ENCODE peak calls at places on chromosomes 3 and 15, in six cellular contexts. One of them, this sample, is unnamed.

GRCh38 chr3:194279701-194280360 is 71.3 kb downstream of the CPN2 start:
- DNase-seq in upper lobe of left lung: no peak
- DNase-seq in suprapubic skin: peak
- DNase-seq in stomach: no peak
- DNase-seq in GM12878: no peak
- DNase-seq in transverse colon: peak
- DNase-seq in this sample: peak

GRCh38 chr3:58433400-58434169 is at the start of gene PDHB:
- DNase-seq in GM12878: peak
- DNase-seq in upper lobe of left lung: peak
- DNase-seq in stomach: peak
- DNase-seq in suprapubic skin: peak
- DNase-seq in transverse colon: peak
- DNase-seq in this sample: peak

GRCh38 chr3:118504906-118505305 is 529.7 kb downstream of the IGSF11 start:
- DNase-seq in stomach: no peak
- DNase-seq in GM12878: no peak
- DNase-seq in suprapubic skin: no peak
- DNase-seq in transverse colon: no peak
- DNase-seq in upper lobe of left lung: no peak
- DNase-seq in this sample: no peak

GRCh38 chr3:151935451-151935850 is 62.0 kb downstream of the SUCNR1 start:
- DNase-seq in transverse colon: no peak
- DNase-seq in upper lobe of left lung: no peak
- DNase-seq in suprapubic skin: no peak
- DNase-seq in stomach: no peak
- DNase-seq in GM12878: no peak
- DNase-seq in this sample: no peak

GRCh38 chr15:24823473-24823872 is 131.3 kb upstream of the SNRPN start:
- DNase-seq in transverse colon: no peak
- DNase-seq in suprapubic skin: no peak
- DNase-seq in stomach: no peak
- DNase-seq in GM12878: no peak
- DNase-seq in upper lobe of left lung: no peak
- DNase-seq in this sample: no peak

GRCh38 chr3:156448300-156448699 is 106.6 kb downstream of the SSR3 start:
- DNase-seq in stomach: no peak
- DNase-seq in suprapubic skin: no peak
- DNase-seq in transverse colon: no peak
- DNase-seq in upper lobe of left lung: no peak
- DNase-seq in GM12878: no peak
- DNase-seq in this sample: no peak

GRCh38 chr3:90092994-90093393 is 985.6 kb downstream of the EPHA3 start:
- DNase-seq in stomach: no peak
- DNase-seq in suprapubic skin: no peak
- DNase-seq in GM12878: no peak
- DNase-seq in upper lobe of left lung: no peak
- DNase-seq in transverse colon: no peak
- DNase-seq in this sample: no peak

GRCh38 chr3:175432338-175433025 is 573.3 kb downstream of the NAALADL2 start:
- DNase-seq in suprapubic skin: no peak
- DNase-seq in transverse colon: no peak
- DNase-seq in GM12878: no peak
- DNase-seq in upper lobe of left lung: no peak
- DNase-seq in stomach: no peak
- DNase-seq in this sample: no peak

GRCh38 chr15:80550910-80551265 is 144.2 kb upstream of the ABHD17C start:
- DNase-seq in GM12878: no peak
- DNase-seq in stomach: no peak
- DNase-seq in transverse colon: no peak
- DNase-seq in upper lobe of left lung: no peak
- DNase-seq in suprapubic skin: no peak
- DNase-seq in this sample: no peak

GRCh38 chr15:86555939-86556725 is 476.5 kb downstream of the AGBL1 start:
- DNase-seq in suprapubic skin: no peak
- DNase-seq in transverse colon: no peak
- DNase-seq in stomach: no peak
- DNase-seq in upper lobe of left lung: no peak
- DNase-seq in GM12878: no peak
- DNase-seq in this sample: no peak

GRCh38 chr15:38853608-38854007 is 289.0 kb upstream of the RASGRP1 start:
- DNase-seq in upper lobe of left lung: no peak
- DNase-seq in transverse colon: no peak
- DNase-seq in stomach: no peak
- DNase-seq in GM12878: no peak
- DNase-seq in suprapubic skin: no peak
- DNase-seq in this sample: no peak

GRCh38 chr15:76823303-76823702 is 81.8 kb downstream of the SCAPER start:
- DNase-seq in suprapubic skin: no peak
- DNase-seq in stomach: no peak
- DNase-seq in transverse colon: no peak
- DNase-seq in GM12878: no peak
- DNase-seq in upper lobe of left lung: no peak
- DNase-seq in this sample: no peak

GRCh38 chr3:16898595-16899395 is 14.0 kb downstream of the PLCL2 start:
- DNase-seq in stomach: no peak
- DNase-seq in GM12878: no peak
- DNase-seq in upper lobe of left lung: no peak
- DNase-seq in suprapubic skin: no peak
- DNase-seq in transverse colon: no peak
- DNase-seq in this sample: no peak

GRCh38 chr3:184110316-184110725 is 13.5 kb downstream of the HTR3E start:
- DNase-seq in transverse colon: no peak
- DNase-seq in stomach: no peak
- DNase-seq in upper lobe of left lung: no peak
- DNase-seq in suprapubic skin: no peak
- DNase-seq in GM12878: no peak
- DNase-seq in this sample: no peak

GRCh38 chr3:122794779-122795673 is at the start of gene SLC49A4:
- DNase-seq in transverse colon: peak
- DNase-seq in suprapubic skin: peak
- DNase-seq in upper lobe of left lung: peak
- DNase-seq in GM12878: peak
- DNase-seq in stomach: peak
- DNase-seq in this sample: peak

GRCh38 chr3:125051715-125052581 is 3.8 kb downstream of the HEG1 start:
- DNase-seq in suprapubic skin: peak
- DNase-seq in upper lobe of left lung: no peak
- DNase-seq in transverse colon: peak
- DNase-seq in GM12878: peak
- DNase-seq in stomach: no peak
- DNase-seq in this sample: peak
- TF ChIP-seq CTCF in suprapubic skin: no peak
- TF ChIP-seq CTCF in upper lobe of left lung: no peak
- TF ChIP-seq CTCF in transverse colon: no peak
- TF ChIP-seq CTCF in GM12878: no peak
- TF ChIP-seq CTCF in stomach: no peak
- TF ChIP-seq CTCF in this sample: no peak

DNA sequence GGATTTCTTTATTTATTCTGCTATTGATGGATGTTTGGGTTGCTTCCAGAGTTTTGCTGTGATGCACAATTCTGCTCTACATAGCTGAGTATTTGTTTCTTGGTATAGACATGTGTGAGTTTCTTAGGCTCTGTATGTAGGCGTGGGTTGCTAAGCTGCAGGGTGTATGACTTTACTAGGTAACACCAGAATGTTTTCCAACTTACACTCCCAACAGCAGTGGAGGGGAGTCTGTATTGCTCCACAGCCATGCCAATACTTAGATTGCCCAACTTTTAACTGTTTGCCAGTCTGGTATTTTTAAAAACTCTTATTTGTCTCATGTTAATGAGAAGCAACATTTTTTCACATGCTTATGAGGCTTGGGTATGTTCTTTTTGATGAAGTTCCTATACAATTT is 155.5 kb upstream of the TNIK start:
- DNase-seq in suprapubic skin: no peak
- DNase-seq in upper lobe of left lung: no peak
- DNase-seq in GM12878: no peak
- DNase-seq in stomach: no peak
- DNase-seq in transverse colon: no peak
- DNase-seq in this sample: no peak
- TF ChIP-seq POLR2AphosphoS5 in suprapubic skin: no peak
- TF ChIP-seq POLR2AphosphoS5 in upper lobe of left lung: no peak
- TF ChIP-seq POLR2AphosphoS5 in GM12878: no peak
- TF ChIP-seq POLR2AphosphoS5 in stomach: no peak
- TF ChIP-seq POLR2AphosphoS5 in transverse colon: no peak
- TF ChIP-seq POLR2AphosphoS5 in this sample: no peak

GRCh38 chr3:115513411-115513800 is 109.9 kb upstream of the GAP43 start:
- DNase-seq in stomach: no peak
- DNase-seq in upper lobe of left lung: no peak
- DNase-seq in transverse colon: no peak
- DNase-seq in GM12878: no peak
- DNase-seq in suprapubic skin: no peak
- DNase-seq in this sample: no peak
- TF ChIP-seq EP300 in stomach: no peak
- TF ChIP-seq EP300 in upper lobe of left lung: no peak
- TF ChIP-seq EP300 in transverse colon: no peak
- TF ChIP-seq EP300 in GM12878: no peak
- TF ChIP-seq EP300 in suprapubic skin: no peak
- TF ChIP-seq EP300 in this sample: no peak

GRCh38 chr3:125045965-125046364 is 9.8 kb downstream of the HEG1 start:
- DNase-seq in GM12878: no peak
- DNase-seq in stomach: no peak
- DNase-seq in suprapubic skin: no peak
- DNase-seq in upper lobe of left lung: no peak
- DNase-seq in transverse colon: no peak
- DNase-seq in this sample: no peak
- TF ChIP-seq CTCF in GM12878: no peak
- TF ChIP-seq CTCF in stomach: no peak
- TF ChIP-seq CTCF in suprapubic skin: no peak
- TF ChIP-seq CTCF in upper lobe of left lung: no peak
- TF ChIP-seq CTCF in transverse colon: no peak
- TF ChIP-seq CTCF in this sample: no peak

DNA sequence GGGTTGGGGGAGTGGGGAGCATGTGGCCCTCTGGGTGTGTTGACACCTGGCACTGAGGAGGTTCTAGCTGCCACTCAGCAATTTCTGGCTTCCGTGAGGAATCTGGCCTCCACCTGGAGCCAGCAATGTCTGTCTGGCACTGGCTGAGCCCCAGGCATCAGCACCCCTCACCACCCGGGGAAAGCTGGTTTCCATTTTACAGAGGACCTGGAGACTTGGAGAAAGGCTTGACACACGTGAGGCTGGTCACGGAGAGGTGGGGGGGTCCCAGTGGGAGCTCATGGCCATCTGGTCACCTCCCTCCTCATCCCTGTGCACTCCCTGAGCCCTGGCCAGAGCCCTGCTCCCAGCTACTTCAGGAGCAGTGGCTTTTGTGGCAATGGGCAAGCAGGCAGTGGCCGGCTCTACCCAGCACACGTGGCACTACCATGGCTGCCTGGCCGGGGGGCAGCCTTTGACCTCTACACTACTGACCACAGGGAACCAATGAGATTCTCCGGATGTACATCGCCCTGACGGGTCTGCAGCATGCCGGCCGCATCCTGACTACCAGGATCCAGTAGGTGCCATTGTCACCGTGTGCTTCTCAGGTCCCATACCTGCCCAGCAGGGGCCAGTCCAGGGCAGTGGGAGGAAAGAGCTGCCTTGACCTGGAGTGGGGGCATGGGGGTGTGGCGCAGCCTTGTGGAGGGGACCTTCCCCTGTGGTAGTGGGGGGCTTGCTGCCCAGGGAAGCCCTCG is 28.5 kb downstream of the ACAD9 start:
- DNase-seq in transverse colon: no peak
- DNase-seq in upper lobe of left lung: no peak
- DNase-seq in suprapubic skin: no peak
- DNase-seq in GM12878: no peak
- DNase-seq in stomach: no peak
- DNase-seq in this sample: no peak
- TF ChIP-seq POLR2AphosphoS5 in transverse colon: no peak
- TF ChIP-seq POLR2AphosphoS5 in upper lobe of left lung: no peak
- TF ChIP-seq POLR2AphosphoS5 in suprapubic skin: no peak
- TF ChIP-seq POLR2AphosphoS5 in GM12878: no peak
- TF ChIP-seq POLR2AphosphoS5 in stomach: no peak
- TF ChIP-seq POLR2AphosphoS5 in this sample: no peak

GRCh38 chr3:9251055-9251786 is 1.8 kb upstream of the SRGAP3 start:
- DNase-seq in upper lobe of left lung: no peak
- DNase-seq in transverse colon: no peak
- DNase-seq in GM12878: no peak
- DNase-seq in suprapubic skin: no peak
- DNase-seq in stomach: no peak
- DNase-seq in this sample: no peak

GRCh38 chr3:9247361-9248231 is 1.9 kb downstream of the SRGAP3 start:
- DNase-seq in stomach: peak
- DNase-seq in transverse colon: no peak
- DNase-seq in GM12878: no peak
- DNase-seq in upper lobe of left lung: no peak
- DNase-seq in suprapubic skin: no peak
- DNase-seq in this sample: no peak

GRCh38 chr3:9248232-9249191 is 934 bp downstream of the SRGAP3 start:
- DNase-seq in transverse colon: peak
- DNase-seq in upper lobe of left lung: no peak
- DNase-seq in GM12878: no peak
- DNase-seq in suprapubic skin: no peak
- DNase-seq in stomach: peak
- DNase-seq in this sample: no peak

GRCh38 chr3:9250236-9250635 is 790 bp upstream of the SRGAP3 start:
- DNase-seq in stomach: no peak
- DNase-seq in upper lobe of left lung: no peak
- DNase-seq in GM12878: no peak
- DNase-seq in transverse colon: no peak
- DNase-seq in suprapubic skin: no peak
- DNase-seq in this sample: no peak

DNA sequence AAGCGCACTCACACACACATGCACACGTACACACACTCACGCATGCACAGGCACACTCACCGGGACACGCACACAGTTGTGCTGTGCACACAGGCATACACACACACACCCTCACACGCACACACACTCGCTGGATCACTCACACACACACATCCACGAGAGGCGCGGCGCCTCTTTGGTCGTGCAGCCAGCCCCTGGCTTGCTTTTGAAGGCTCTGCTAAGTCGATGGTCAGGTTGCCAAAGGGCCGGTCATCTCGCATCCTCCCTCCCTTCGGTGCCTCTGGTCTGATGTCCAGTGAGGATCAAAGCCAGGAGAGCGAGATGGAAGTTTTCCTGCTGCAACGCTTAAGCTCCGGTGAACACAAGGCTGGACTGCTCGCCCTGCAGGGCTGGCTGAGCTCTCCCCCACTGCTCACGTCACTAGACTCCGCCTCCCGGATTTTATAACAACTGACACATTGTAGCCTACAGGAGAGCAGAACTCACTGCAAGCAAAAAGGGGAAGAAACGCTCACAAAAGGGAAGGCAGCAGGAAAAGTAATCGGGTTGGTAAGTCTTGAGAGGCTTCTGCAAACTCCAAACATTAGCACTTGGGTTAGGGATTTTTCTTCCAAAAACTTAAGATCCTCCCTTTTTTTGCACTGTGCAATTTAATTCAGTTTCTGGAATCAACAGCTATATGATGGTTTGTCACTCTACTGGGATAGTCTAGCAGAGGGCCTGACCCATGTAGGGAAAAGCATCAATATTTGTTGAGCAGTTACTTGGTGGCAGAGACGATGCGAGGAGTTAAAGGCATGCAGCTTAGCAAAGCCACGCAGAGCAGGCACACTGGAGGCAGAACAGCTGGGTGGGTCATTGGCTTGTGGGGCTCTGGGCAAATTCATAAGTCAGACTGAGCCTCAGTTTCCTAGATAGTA is at the start of gene SRGAP3:
- DNase-seq in suprapubic skin: peak
- DNase-seq in upper lobe of left lung: peak
- DNase-seq in stomach: peak
- DNase-seq in GM12878: peak
- DNase-seq in transverse colon: peak
- DNase-seq in this sample: peak
- TF ChIP-seq EP300 in suprapubic skin: no peak
- TF ChIP-seq EP300 in upper lobe of left lung: no peak
- TF ChIP-seq EP300 in stomach: no peak
- TF ChIP-seq EP300 in GM12878: no peak
- TF ChIP-seq EP300 in transverse colon: no peak
- TF ChIP-seq EP300 in this sample: no peak